ENCODE peak calls at places on chromosomes 13 and 19, in five cellular contexts. L, Y, I, B and Z are unnamed samples.

GRCh38 chr19:9456018-9456689 is 20.8 kb upstream of the ZNF266 start:
- DNase-seq in L (no peak), Y (no peak), I (no peak), B (no peak), Z (no peak)

GRCh38 chr13:94657167-94657566 is 55.2 kb downstream of the SOX21 start:
- DNase-seq in L (no peak), Y (no peak), I (peak), B (no peak), Z (peak)

GRCh38 chr13:26968431-26969335 is 202.9 kb downstream of the USP12 start:
- DNase-seq in L (no peak), Y (no peak), I (peak), B (no peak), Z (no peak)

GRCh38 chr19:56884481-56884880 is 44.0 kb upstream of the PEG3 start:
- DNase-seq in L (no peak), Y (no peak), I (no peak), B (no peak), Z (no peak)

GRCh38 chr13:101946411-101946810 is 455.4 kb downstream of the FGF14 start:
- DNase-seq in L (no peak), Y (no peak), I (no peak), B (no peak), Z (no peak)

GRCh38 chr19:18157465-18158063 is 4.6 kb downstream of the PIK3R2 start:
- DNase-seq in L (no peak), Y (peak), I (no peak), B (no peak), Z (no peak)

GRCh38 chr19:54451331-54451871 is 2.4 kb downstream of the LENG8 start:
- DNase-seq in L (no peak), Y (no peak), I (no peak), B (no peak), Z (no peak)

GRCh38 chr13:99357149-99357596 is 50.0 kb upstream of the GPR183 start:
- DNase-seq in L (no peak), Y (peak), I (peak), B (no peak), Z (peak)

GRCh38 chr13:111167290-111167689 is 52.2 kb downstream of the ARHGEF7 start:
- DNase-seq in L (no peak), Y (no peak), I (no peak), B (no peak), Z (no peak)

GRCh38 chr13:31036717-31037116 is 104.3 kb downstream of the TEX26 start:
- DNase-seq in L (no peak), Y (no peak), I (no peak), B (no peak), Z (no peak)

GRCh38 chr19:13859361-13859880 is 17.5 kb upstream of the NANOS3 start:
- DNase-seq in L (no peak), Y (no peak), I (peak), B (no peak), Z (peak)

GRCh38 chr19:36151144-36152051 is 849 bp downstream of the COX7A1 start:
- DNase-seq in L (peak), Y (peak), I (no peak), B (peak), Z (no peak)

GRCh38 chr19:21202865-21203494 is 61.1 kb downstream of the ZNF431 start:
- DNase-seq in L (no peak), Y (no peak), I (peak), B (peak), Z (peak)

GRCh38 chr19:2732157-2732725 is 7.6 kb downstream of the SLC39A3 start:
- DNase-seq in L (no peak), Y (no peak), I (no peak), B (no peak), Z (no peak)

GRCh38 chr13:106685142-106685541 is 117.2 kb upstream of the ARGLU1 start:
- DNase-seq in L (no peak), Y (no peak), I (no peak), B (no peak), Z (no peak)

GRCh38 chr19:21604941-21605548 is 99.6 kb downstream of the ZNF429 start:
- DNase-seq in L (no peak), Y (peak), I (no peak), B (no peak), Z (no peak)

GRCh38 chr13:21310220-21310619 is 133.8 kb downstream of the MRPL57 start:
- DNase-seq in L (no peak), Y (no peak), I (no peak), B (no peak), Z (peak)

GRCh38 chr13:113002206-113002821 is 33.3 kb downstream of the MCF2L start:
- DNase-seq in L (no peak), Y (no peak), I (no peak), B (peak), Z (no peak)
- TF ChIP-seq CTCF in L (no peak), Y (peak), I (peak), B (peak), Z (peak)

DNA sequence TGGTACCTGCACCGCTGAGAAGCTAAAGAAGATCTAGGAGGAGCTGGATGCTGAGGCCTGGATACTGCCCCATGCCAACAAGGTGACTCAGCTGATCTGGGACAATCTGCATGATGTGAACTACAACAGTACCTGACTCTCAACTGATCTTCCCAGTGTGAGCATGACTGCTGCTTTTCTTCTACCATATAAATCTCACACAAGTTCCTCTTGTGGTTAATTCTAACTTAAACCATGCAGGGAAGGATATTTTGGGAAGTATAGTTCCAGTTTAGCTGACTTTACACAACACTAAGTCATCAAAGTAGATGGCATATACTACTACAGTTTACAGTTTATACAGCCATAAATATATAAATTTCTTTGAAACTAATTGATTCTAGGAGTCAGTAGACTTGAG is 91.9 kb downstream of the SLAIN1 start:
- DNase-seq in L (no peak), Y (no peak), I (no peak), B (no peak), Z (no peak)
- TF ChIP-seq CTCF in L (no peak), Y (no peak), I (no peak), B (no peak), Z (no peak)

DNA sequence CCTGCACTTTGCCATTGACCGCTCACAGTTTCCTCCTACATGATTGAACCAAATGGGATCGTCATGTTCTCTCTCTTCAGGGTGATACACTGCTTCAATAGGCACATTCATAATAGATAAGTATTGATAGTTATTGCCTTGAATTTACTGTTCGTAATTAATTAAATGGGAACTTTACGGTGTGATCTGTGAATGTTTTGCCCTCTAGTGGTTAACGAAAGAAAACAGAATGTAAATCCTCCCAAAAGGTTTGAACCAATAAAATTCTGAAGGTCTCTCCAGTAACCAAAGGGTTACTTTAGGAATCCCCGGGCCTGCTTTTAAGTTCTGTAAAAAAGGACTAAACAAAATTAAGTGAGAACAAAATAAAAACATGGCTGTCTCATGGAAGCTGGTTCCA is 389.3 kb downstream of the DACH1 start:
- DNase-seq in L (no peak), Y (no peak), I (no peak), B (no peak), Z (no peak)
- TF ChIP-seq CTCF in L (no peak), Y (no peak), I (peak), B (peak), Z (peak)

GRCh38 chr19:46762245-46762890 is 16.1 kb upstream of the STRN4 start:
- DNase-seq in L (no peak), Y (no peak), I (no peak), B (no peak), Z (no peak)
- TF ChIP-seq CTCF in L (no peak), Y (no peak), I (no peak), B (no peak), Z (no peak)

DNA sequence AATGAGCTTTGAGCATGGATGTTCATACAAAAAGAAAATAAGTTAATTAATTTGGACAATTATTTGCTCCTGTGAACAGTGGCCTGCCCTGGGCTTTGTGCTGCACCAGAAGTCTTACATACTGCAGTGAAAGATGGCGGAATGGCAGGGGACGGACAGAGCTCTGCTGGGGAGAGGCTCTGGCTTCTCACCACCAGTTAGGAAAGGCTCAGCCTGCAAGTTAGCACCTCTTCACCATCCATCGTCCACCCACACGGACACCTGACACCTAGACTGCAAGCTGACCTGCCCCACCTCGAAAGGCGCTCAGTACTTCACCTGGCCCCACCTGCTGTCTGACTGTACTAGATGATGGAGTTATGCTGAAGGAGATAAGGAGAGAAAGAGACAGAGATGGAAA is 203.9 kb upstream of the IRS2 start:
- DNase-seq in L (no peak), Y (no peak), I (no peak), B (no peak), Z (no peak)
- TF ChIP-seq CTCF in L (no peak), Y (no peak), I (no peak), B (no peak), Z (no peak)